ENCODE peak calls at places on chromosomes 4 and X, in four cellular contexts. C is A673, Y is K562, L is aorta. J is an unnamed sample.

GRCh38 chr4:131650951-131651350 is 1498.1 kb upstream of the PCDH10 start:
- DNase-seq in C (no peak), Y (no peak), L (no peak), J (no peak)

GRCh38 chr4:105895324-105895608 is at the start of gene NPNT:
- DNase-seq in C (no peak), Y (no peak), L (no peak), J (no peak)

GRCh38 chr4:33071552-33071951 is 2351.4 kb downstream of the PCDH7 start:
- DNase-seq in C (no peak), Y (no peak), L (no peak), J (peak)

GRCh38 chr4:54543088-54543795 is 114.5 kb upstream of the KIT start:
- DNase-seq in C (no peak), Y (no peak), L (no peak), J (peak)

GRCh38 chr4:10091531-10092181 is 24.9 kb downstream of the WDR1 start:
- DNase-seq in C (no peak), Y (no peak), L (peak), J (no peak)

GRCh38 chrX:20829665-20830481 is 544.3 kb upstream of the CNKSR2 start:
- DNase-seq in C (peak), Y (no peak), L (no peak), J (peak)

GRCh38 chrX:15721911-15722310 is 16.2 kb upstream of the CA5B start:
- DNase-seq in C (no peak), Y (no peak), L (no peak), J (peak)

GRCh38 chrX:13131511-13132137 is 87.2 kb upstream of the FAM9C start:
- DNase-seq in C (no peak), Y (no peak), L (no peak), J (peak)

GRCh38 chrX:19674041-19674769 is 158.9 kb upstream of the MAP3K15 start:
- DNase-seq in C (no peak), Y (no peak), L (no peak), J (no peak)

GRCh38 chr4:113845138-113845537 is 83.6 kb upstream of the CAMK2D start:
- DNase-seq in C (no peak), Y (no peak), L (no peak), J (no peak)

GRCh38 chrX:68307767-68308166 is 125.5 kb downstream of the OPHN1 start:
- DNase-seq in C (peak), Y (no peak), L (no peak), J (peak)

GRCh38 chr4:38791005-38791404 is 8.2 kb upstream of the TLR10 start:
- DNase-seq in C (no peak), Y (no peak), L (no peak), J (no peak)

GRCh38 chr4:121462660-121463261 is 81.9 kb upstream of the QRFPR start:
- DNase-seq in C (peak), Y (peak), L (no peak), J (peak)

GRCh38 chr4:135238940-135239339 is 1037.4 kb upstream of the PABPC4L start:
- DNase-seq in C (peak), Y (no peak), L (no peak), J (no peak)

GRCh38 chr4:86498560-86499166 is 95.5 kb upstream of the PTPN13 start:
- DNase-seq in C (peak), Y (peak), L (no peak), J (peak)

GRCh38 chrX:118976599-118977340 is 2.4 kb downstream of the LONRF3 start:
- DNase-seq in C (peak), Y (peak), L (peak), J (no peak)

GRCh38 chr4:3713817-3714641 is 52.2 kb upstream of the ADRA2C start:
- DNase-seq in C (no peak), Y (no peak), L (peak), J (no peak)

GRCh38 chrX:153875391-153876111 is 10.4 kb downstream of the L1CAM start:
- DNase-seq in C (peak), Y (peak), L (peak), J (peak)

GRCh38 chrX:72554448-72555140 is 18.0 kb downstream of the HDAC8 start:
- DNase-seq in C (peak), Y (peak), L (no peak), J (no peak)

GRCh38 chr4:17188035-17188967 is 289.9 kb upstream of the LDB2 start:
- DNase-seq in C (no peak), Y (no peak), L (no peak), J (no peak)

GRCh38 chr4:38615847-38616246 is 48.2 kb upstream of the KLF3 start:
- DNase-seq in C (no peak), Y (peak), L (no peak), J (no peak)

GRCh38 chr4:6502747-6503465 is 30.5 kb upstream of the PPP2R2C start:
- DNase-seq in C (no peak), Y (no peak), L (no peak), J (no peak)

GRCh38 chrX:124829930-124830329 is 483.6 kb downstream of the SH2D1A start:
- DNase-seq in C (no peak), Y (no peak), L (no peak), J (no peak)

GRCh38 chrX:43813319-43813718 is 68.9 kb downstream of the MAOB start:
- DNase-seq in C (no peak), Y (no peak), L (no peak), J (no peak)

GRCh38 chr4:107444-108429 is 16.6 kb upstream of the ZNF718 start:
- DNase-seq in C (no peak), Y (no peak), L (no peak), J (no peak)

GRCh38 chrX:102651968-102652744 is 873 bp downstream of the GPRASP1 start:
- DNase-seq in C (peak), Y (no peak), L (peak), J (peak)

GRCh38 chrX:7996414-7996813 is 69.2 kb upstream of the PNPLA4 start:
- DNase-seq in C (peak), Y (peak), L (no peak), J (peak)

GRCh38 chrX:42093756-42094155 is 170.4 kb upstream of the CASK start:
- DNase-seq in C (no peak), Y (no peak), L (no peak), J (no peak)

DNA sequence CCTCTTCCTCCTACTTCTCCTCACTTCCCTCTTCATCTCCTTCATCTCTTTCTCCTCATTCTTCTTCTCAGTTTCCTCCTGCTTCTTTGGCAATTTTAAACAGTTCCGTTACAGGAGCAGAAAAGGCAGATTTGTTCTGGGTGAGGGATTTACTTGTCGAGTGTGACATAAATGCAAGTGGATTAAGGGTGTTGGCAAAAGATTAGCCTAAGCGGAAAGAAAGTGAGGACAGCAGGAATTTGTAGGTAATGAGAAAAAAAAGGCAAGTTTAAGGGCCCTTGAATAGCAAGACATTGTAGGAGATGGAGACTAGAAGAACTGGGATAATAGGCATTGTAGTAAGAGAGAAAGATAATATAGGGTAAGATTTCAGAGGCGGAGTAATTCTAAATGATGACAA is 841.6 kb downstream of the RAPGEF2 start:
- DNase-seq in C (peak), Y (no peak), L (no peak), J (no peak)
- H3K4me3 ChIP-seq in C (no peak), Y (no peak), L (no peak), J (no peak)

GRCh38 chr4:78166582-78166981 is 109.5 kb downstream of the FRAS1 start:
- DNase-seq in C (no peak), Y (no peak), L (no peak), J (peak)

GRCh38 chr4:78167510-78167909 is 110.4 kb downstream of the FRAS1 start:
- DNase-seq in C (no peak), Y (no peak), L (no peak), J (no peak)

GRCh38 chr4:78168029-78168428 is 110.9 kb downstream of the FRAS1 start:
- DNase-seq in C (no peak), Y (no peak), L (no peak), J (no peak)

GRCh38 chr4:78165758-78166157 is 108.6 kb downstream of the FRAS1 start:
- DNase-seq in C (no peak), Y (no peak), L (no peak), J (no peak)

DNA sequence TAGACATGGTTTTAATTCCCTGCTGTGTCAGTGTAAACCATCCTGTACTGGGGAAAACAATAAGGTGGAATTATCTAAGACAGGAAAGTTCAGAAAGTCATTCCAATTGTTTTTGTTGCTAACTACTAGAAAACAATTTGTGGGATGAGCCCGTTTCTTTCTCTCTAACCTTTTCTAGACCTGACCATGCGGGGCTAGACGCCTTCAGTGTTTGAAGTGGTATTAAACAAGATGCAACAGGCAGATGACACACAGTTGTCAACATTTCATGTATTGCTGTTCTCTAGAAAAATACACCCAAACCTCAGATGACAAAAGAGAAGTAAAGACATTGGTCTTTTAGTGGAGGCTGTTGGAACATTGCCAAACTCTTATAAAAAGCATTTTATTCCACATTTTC is 105.7 kb downstream of the FRAS1 start:
- DNase-seq in C (no peak), Y (no peak), L (no peak), J (no peak)
- H3K4me3 ChIP-seq in C (no peak), Y (no peak), L (no peak), J (no peak)

GRCh38 chrX:139929876-139930275 is 3.0 kb downstream of the ATP11C start:
- DNase-seq in C (no peak), Y (no peak), L (no peak), J (no peak)

GRCh38 chrX:139920306-139920705 is 12.5 kb downstream of the ATP11C start:
- DNase-seq in C (no peak), Y (peak), L (no peak), J (no peak)

GRCh38 chrX:139924696-139925094 is 8.2 kb downstream of the ATP11C start:
- DNase-seq in C (no peak), Y (no peak), L (no peak), J (peak)

GRCh38 chrX:139924069-139924695 is 8.7 kb downstream of the ATP11C start:
- DNase-seq in C (peak), Y (no peak), L (no peak), J (no peak)
- H3K4me3 ChIP-seq in C (no peak), Y (no peak), L (no peak), J (no peak)

DNA sequence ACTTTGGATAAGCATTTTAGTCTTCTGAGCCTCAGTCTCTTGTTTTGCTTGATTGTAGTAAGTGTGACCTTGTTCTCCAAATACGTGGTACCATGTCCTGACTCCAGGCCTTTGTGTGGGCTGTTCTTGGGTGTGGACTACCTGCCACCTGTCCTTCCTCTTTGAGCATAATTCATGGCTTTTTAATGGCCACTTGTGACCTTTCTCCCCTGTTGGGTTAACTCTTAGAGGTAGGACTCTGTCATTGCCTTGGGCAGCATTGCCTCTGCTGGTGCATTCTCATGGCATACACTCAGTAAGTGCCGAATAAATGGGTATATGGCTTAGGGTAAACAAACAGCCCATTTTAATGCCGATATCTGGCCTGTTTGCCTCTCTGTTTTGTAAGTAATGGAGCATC is 3.0 kb downstream of the NSD2 start:
- DNase-seq in C (no peak), Y (no peak), L (peak), J (no peak)
- H3K4me3 ChIP-seq in C (no peak), Y (no peak), L (no peak), J (no peak)

DNA sequence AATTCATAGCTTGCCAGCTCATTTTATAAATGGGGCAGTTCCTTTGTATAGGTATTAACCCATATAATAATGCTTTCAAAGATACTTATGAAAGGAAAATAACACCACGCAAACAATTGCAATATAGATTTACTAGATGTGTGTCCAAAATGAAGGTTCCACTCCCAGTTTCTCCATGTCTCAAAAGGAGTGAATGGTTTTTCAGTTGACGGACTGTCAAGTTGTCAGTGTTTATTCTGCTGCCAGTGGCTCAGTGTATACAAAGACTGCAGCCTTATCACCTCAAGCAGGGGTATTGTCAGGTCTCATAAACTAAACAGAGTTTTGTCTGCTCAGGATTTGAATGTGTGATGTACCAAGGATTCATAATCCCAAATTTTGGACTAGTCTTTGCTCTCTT is 585.3 kb upstream of the ATOH1 start:
- DNase-seq in C (no peak), Y (no peak), L (no peak), J (no peak)
- H3K4me3 ChIP-seq in C (no peak), Y (no peak), L (no peak), J (no peak)

GRCh38 chrX:2694868-2695267 is 3.8 kb downstream of the CD99 start:
- DNase-seq in C (no peak), Y (no peak), L (no peak), J (no peak)
- H3K4me3 ChIP-seq in C (peak), Y (no peak), L (no peak), J (peak)

GRCh38 chr4:115278830-115279229 is 165.4 kb upstream of the NDST4 start:
- DNase-seq in C (no peak), Y (no peak), L (no peak), J (no peak)

GRCh38 chr4:115272185-115272584 is 158.8 kb upstream of the NDST4 start:
- DNase-seq in C (no peak), Y (no peak), L (no peak), J (no peak)

GRCh38 chr4:115272585-115272984 is 159.2 kb upstream of the NDST4 start:
- DNase-seq in C (no peak), Y (no peak), L (no peak), J (no peak)

GRCh38 chr4:115275615-115276014 is 162.2 kb upstream of the NDST4 start:
- DNase-seq in C (peak), Y (no peak), L (no peak), J (no peak)

DNA sequence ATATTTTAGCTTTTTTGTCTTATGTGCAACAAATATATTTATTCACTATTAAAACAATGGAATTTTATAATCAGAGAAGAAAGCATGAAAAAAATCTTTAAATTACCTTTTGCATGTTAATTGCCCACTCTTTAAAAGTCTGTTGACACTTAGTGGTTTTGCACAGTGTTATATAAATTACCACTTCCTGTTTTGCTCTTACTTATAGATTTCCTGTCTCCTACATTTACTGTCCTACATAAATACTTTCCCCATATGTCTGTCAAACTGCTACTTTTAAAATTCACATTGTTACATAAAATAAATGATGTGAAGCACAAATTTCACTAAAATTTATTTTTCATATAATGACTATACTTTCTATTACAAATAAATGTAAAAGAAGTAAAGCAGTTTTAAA is 161.1 kb upstream of the NDST4 start:
- DNase-seq in C (peak), Y (no peak), L (no peak), J (no peak)
- H3K4me3 ChIP-seq in C (no peak), Y (no peak), L (no peak), J (no peak)

DNA sequence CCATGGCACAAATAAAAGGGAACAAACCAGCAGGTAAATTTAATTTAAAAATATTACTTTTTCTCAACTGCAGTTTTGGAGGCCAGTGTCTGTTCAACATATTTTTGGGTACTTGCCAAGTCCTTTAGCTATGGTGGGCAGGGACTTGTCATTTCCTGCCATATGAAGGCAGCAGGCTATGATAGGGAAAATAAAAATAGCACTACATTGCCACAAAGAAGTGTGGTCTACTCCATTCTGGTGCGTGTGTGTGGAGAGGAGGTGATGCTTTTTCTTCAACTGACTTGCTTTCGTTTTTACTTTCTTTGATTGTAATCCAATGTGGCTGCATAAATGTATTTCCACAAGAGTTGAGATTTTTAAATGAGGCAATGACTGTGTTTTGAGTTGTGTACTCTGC is 17.2 kb downstream of the GPR174 start:
- DNase-seq in C (peak), Y (no peak), L (no peak), J (no peak)
- H3K4me3 ChIP-seq in C (peak), Y (no peak), L (no peak), J (no peak)

GRCh38 chr4:185925910-185926360 is 113.9 kb upstream of the SORBS2 start:
- DNase-seq in C (no peak), Y (no peak), L (no peak), J (no peak)
- H3K4me3 ChIP-seq in C (no peak), Y (no peak), L (no peak), J (no peak)